ENCODE peak calls at places on chromosomes 6 and 20, in four cellular contexts. U, O, N and M are unnamed samples.
A peak's percentile ranks its signal among the peaks of the same experiment; 100 is the strongest.

GRCh38 chr6:125662301-125662700 is 87.1 kb upstream of the HEY2 start:
- DNase-seq in N (no peak), O (no peak), U (no peak), M (no peak)

GRCh38 chr20:32909451-32909850 is 50.7 kb downstream of the EFCAB8 start:
- DNase-seq in O (no peak), U (no peak), N (no peak), M (peak; percentile 50)

GRCh38 chr6:7139835-7140470 is 32.2 kb downstream of the RREB1 start:
- DNase-seq in U (no peak), O (no peak), N (no peak), M (no peak)

GRCh38 chr6:39428152-39428551 is 105.7 kb upstream of the KCNK16 start:
- DNase-seq in U (no peak), N (no peak), O (no peak), M (no peak)

GRCh38 chr20:38871560-38871953 is 54.7 kb upstream of the FAM83D start:
- DNase-seq in N (no peak), O (no peak), U (no peak), M (no peak)

GRCh38 chr6:165468836-165469235 is 159.4 kb upstream of the C6orf118 start:
- DNase-seq in O (no peak), U (no peak), N (no peak), M (no peak)

GRCh38 chr20:17896771-17897369 is 71.7 kb downstream of the SNX5 start:
- DNase-seq in O (no peak), U (no peak), N (no peak), M (no peak)

GRCh38 chr20:41482647-41483552 is 116.3 kb upstream of the EMILIN3 start:
- DNase-seq in U (no peak), N (peak; percentile 91), O (no peak), M (no peak)

GRCh38 chr6:125314019-125314581 is 12.3 kb upstream of the HDDC2 start:
- DNase-seq in U (peak; percentile 74), O (peak; percentile 57), N (no peak), M (no peak)

GRCh38 chr6:69758214-69758613 is 38.6 kb downstream of the LMBRD1 start:
- DNase-seq in U (no peak), O (no peak), N (no peak), M (no peak)

GRCh38 chr6:108715832-108716231 is 132.4 kb upstream of the ARMC2 start:
- DNase-seq in U (no peak), N (no peak), O (no peak), M (no peak)

GRCh38 chr6:169092375-169092774 is 161.3 kb downstream of the THBS2 start:
- DNase-seq in O (no peak), U (no peak), N (no peak), M (no peak)

GRCh38 chr6:32668226-32668747 is 1.8 kb upstream of the HLA-DQB1 start:
- DNase-seq in O (peak; percentile 89), U (peak; percentile 78), N (no peak), M (no peak)

GRCh38 chr6:45548657-45549515 is 171.2 kb upstream of the SUPT3H start:
- DNase-seq in U (no peak), N (no peak), O (no peak), M (no peak)

GRCh38 chr6:108896111-108896661 is 48.0 kb downstream of the ARMC2 start:
- DNase-seq in N (peak; percentile 65), U (no peak), O (no peak), M (no peak)

GRCh38 chr6:72784581-72784980 is 162.7 kb downstream of the KCNQ5 start:
- DNase-seq in N (no peak), O (no peak), U (no peak), M (no peak)

GRCh38 chr20:53940356-53940694 is 130.1 kb downstream of the BCAS1 start:
- DNase-seq in U (no peak), O (no peak), N (no peak), M (no peak)

GRCh38 chr6:92446052-92446451 is 973.3 kb downstream of the EPHA7 start:
- DNase-seq in O (no peak), N (no peak), U (no peak), M (no peak)

GRCh38 chr6:89999154-89999553 is 104.9 kb downstream of the GJA10 start:
- DNase-seq in O (peak; percentile 71), N (no peak), U (peak; percentile 55), M (no peak)

GRCh38 chr20:1754306-1754705 is 96.7 kb upstream of the SIRPG start:
- DNase-seq in N (no peak), U (no peak), O (no peak), M (no peak)

GRCh38 chr6:161792887-161793286 is 519.0 kb upstream of the AGPAT4 start:
- DNase-seq in O (no peak), N (no peak), U (no peak), M (no peak)

GRCh38 chr6:57265755-57266221 is 43.7 kb upstream of the RAB23 start:
- DNase-seq in U (no peak), O (no peak), N (no peak), M (no peak)

GRCh38 chr6:5656226-5656625 is 350.5 kb downstream of the NRN1 start:
- DNase-seq in U (no peak), N (no peak), O (no peak), M (no peak)

DNA sequence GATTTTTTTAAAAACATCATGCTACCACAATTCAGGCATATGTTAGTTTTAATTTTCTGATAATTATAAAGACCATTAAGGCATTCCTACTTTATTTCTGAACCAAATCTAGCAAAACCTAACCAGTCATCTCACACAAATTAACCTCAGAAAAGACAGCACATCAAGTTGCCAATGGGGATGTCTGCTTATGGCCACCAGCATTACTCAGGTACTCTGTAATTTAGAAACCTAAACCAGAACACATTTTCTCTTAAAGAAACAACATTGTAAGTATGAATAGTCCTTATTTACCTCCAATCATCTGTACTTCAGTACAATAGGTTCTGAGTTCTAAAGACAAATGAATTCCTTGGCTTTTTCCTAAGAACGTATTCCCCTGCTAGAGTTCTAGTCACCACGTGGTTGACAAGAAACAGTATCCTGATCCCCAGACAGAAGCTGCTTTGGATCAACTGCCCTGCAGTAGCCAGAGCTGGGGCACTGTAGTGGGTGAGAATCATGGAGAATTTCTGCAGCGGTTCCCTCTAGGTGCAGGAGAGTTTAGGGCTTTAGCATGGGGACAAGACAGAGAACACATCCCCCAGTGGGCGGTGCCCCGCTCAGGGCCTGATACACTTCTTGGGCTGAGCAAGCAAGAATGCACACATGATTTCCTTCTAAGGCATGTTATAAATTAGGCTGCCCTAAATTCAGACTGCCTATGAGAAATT is 15.4 kb downstream of the GCLC start:
- DNase-seq in U (no peak), O (no peak), N (no peak), M (no peak)
- TF ChIP-seq CTCF in U (no peak), O (no peak), N (no peak), M (no peak)

DNA sequence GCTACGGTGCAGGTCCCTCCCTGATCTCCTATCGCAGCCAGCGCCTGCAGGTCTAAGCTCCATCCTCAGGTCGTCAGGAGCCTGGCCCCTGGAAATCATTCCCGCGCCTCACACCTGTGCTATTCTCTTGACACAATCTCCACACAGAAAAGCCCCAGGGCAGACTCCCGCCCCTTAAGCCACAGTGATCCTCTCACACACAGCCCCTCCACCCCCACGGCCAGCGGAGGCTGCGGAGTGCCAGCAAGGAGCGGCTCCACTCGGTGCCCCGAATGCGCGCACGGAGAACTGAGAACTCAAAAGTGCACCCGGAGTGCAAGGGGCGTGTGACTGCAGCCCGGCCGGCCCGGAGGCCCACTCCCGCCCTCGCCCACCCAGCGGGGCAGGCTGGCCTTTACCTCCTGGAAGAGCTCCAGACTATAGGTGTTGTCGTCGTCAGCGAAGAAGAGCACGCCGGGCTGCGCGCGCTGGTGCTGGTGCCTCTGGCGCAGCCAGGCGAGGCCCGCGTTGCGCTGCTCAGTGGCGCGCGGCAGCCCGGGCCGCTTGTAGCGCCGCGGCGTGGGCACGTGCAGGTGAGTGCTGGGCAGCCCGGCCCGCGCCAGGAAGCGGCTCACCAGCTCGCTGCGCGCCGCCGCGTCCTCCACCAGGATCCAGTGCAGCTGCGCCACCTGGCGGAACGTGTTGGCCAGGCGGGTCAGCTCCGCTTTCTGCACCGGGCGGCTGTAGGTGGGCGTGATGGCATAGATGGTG is 1.2 kb downstream of the B3GAT2 start:
- DNase-seq in U (peak; percentile 77), O (peak; percentile 96), N (no peak), M (peak; percentile 95)
- TF ChIP-seq CTCF in U (peak; percentile 80), O (peak; percentile 95), N (peak; percentile 80), M (peak; percentile 95)

GRCh38 chr6:26319405-26320128 is 45.4 kb upstream of the BTN3A2 start:
- DNase-seq in N (no peak), O (no peak), U (no peak), M (no peak)
- TF ChIP-seq CTCF in N (no peak), O (no peak), U (no peak), M (no peak)

DNA sequence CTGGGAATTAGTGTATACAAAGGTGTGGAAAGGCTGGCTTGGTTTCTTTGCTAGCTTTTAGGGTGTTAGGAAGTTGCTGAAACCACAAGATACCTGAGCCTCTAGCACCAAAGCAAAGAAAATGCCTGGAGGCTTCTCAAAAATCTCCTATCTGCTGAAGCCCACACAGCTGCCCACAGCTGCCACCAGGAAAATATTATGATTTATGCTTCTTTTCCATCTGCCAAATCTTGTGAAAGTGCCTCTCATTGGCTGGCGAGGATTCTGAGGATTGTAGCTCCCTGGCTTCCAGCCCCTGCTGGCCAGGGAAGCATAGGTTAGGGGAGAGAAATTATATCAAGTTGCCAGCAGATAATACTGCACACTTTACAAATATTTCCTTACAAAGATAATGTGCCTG is 98.5 kb downstream of the MRPL14 start:
- DNase-seq in N (no peak), O (no peak), U (no peak), M (no peak)
- TF ChIP-seq CTCF in N (peak; percentile 28), O (no peak), U (no peak), M (peak; percentile 63)